ENCODE peak calls at places on chromosomes 7 and 10, in four cellular contexts. B is mesendoderm, C is IMR-90, N is H1. X is an unnamed sample.

GRCh38 chr7:11841657-11842056 is 9.7 kb upstream of the THSD7A start:
- DNase-seq in B (no peak), C (no peak), N (no peak), X (no peak)

GRCh38 chr7:155038335-155038734 is 31.8 kb upstream of the HTR5A start:
- DNase-seq in B (no peak), C (no peak), N (no peak), X (no peak)

GRCh38 chr10:13136651-13137050 is 24.7 kb upstream of the MCM10 start:
- DNase-seq in B (no peak), C (no peak), N (no peak), X (no peak)

GRCh38 chr10:76324283-76324682 is 892.9 kb downstream of the LRMDA start:
- DNase-seq in B (no peak), C (no peak), N (no peak), X (no peak)

GRCh38 chr7:20197837-20198236 is 19.3 kb downstream of the MACC1 start:
- DNase-seq in B (peak), C (no peak), N (no peak), X (no peak)

GRCh38 chr7:107262857-107263256 is 94.1 kb downstream of the HBP1 start:
- DNase-seq in B (no peak), C (peak), N (no peak), X (no peak)

GRCh38 chr10:70381491-70382421 is 669 bp downstream of the LRRC20 start:
- DNase-seq in B (peak), C (peak), N (no peak), X (peak)

GRCh38 chr7:117859246-117859812 is 13.9 kb downstream of the CTTNBP2 start:
- DNase-seq in B (no peak), C (peak), N (no peak), X (no peak)

GRCh38 chr7:104836976-104837375 is 177.0 kb upstream of the KMT2E start:
- DNase-seq in B (no peak), C (no peak), N (no peak), X (no peak)

GRCh38 chr7:82443801-82444219 is 233 bp upstream of the CACNA2D1 start:
- DNase-seq in B (peak), C (peak), N (no peak), X (peak)

GRCh38 chr10:80659284-80659683 is 121.6 kb downstream of the SH2D4B start:
- DNase-seq in B (no peak), C (no peak), N (no peak), X (no peak)

GRCh38 chr10:132229834-132230556 is 43.2 kb downstream of the DPYSL4 start:
- DNase-seq in B (no peak), C (no peak), N (no peak), X (no peak)

GRCh38 chr7:120949393-120949799 is 1.2 kb upstream of the ING3 start:
- DNase-seq in B (no peak), C (no peak), N (no peak), X (no peak)

DNA sequence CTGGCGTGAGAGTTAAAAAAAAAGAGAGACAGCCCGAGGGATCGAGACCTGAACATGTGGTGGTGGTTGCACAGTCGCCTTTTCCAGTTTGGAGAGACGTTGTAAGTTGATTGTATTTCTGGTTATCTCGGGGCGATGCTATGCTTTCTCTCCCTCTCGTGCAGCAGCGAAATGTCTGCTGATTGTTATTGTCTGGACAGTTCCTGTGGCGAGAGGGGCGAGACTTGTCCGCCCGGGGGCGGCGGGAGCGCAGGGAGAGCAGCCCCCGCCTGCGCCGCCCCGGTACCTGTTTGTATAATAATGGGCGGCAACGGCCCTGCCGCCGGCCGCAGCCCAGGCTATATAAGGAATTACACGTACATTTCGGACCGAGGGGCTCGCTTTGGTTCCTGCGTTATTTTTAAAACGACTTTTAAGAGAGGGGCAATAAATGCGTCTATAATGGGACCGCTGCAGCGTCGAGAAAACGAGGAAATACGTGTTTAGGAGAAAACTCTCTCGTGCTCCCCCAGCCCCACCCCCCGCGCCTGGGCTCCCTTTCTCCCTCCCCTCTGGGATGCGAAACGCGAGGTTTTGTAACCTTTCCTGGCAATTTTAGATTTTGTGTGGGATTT is 1.7 kb downstream of the ZEB1 start:
- DNase-seq in B (peak), C (peak), N (no peak), X (peak)
- H3K27ac ChIP-seq in B (no peak), C (peak), N (no peak), X (no peak)

DNA sequence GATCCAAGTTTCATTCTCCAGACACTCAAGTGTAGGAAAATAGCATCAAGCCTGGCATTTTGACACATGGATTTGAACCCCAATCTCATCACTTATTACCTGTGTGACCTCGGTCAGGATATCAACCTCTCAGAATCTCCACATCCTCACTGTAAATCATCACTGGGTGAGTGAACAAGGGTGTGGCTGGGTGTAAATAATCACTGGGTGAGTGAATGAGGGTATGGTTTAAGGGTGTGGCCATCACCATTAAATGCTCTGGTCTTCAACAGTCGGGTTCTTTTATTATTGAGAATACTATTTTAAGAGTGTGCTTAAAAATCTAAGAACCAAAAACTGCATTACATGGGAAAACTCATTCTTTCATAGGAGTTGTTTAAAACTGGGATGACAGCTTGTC is 200.1 kb downstream of the DOCK4 start:
- DNase-seq in B (no peak), C (no peak), N (no peak), X (no peak)
- H3K56ac ChIP-seq in B (no peak), C (no peak), N (no peak), X (no peak)

GRCh38 chr10:104630731-104631130 is 10.4 kb upstream of the SORCS3 start:
- DNase-seq in B (no peak), C (no peak), N (no peak), X (no peak)
- H3K27ac ChIP-seq in B (no peak), C (no peak), N (no peak), X (no peak)

DNA sequence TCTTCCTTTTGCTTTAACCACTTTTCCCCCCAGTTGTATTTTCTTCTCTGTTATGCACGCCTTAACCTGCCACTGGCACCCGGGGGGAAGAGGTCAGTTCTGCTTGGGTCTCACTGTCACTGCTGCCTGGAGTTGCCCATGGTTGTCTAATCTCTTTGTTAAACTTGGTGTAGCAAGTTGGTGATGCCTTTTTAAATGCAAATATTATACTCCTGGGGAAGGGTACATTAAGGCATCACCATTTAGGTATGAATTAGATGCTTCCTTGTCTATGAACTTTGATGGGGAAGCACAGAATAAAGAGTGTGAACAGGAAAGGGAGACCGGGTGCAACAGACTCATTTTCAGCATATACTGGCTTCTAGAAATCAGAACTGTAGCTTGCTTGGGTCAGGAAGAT is 9.1 kb upstream of the SORCS3 start:
- DNase-seq in B (no peak), C (no peak), N (no peak), X (no peak)
- H3K56ac ChIP-seq in B (no peak), C (no peak), N (no peak), X (no peak)

GRCh38 chr7:72435913-72436480 is 23.9 kb upstream of the CALN1 start:
- DNase-seq in B (no peak), C (no peak), N (no peak), X (no peak)
- H3K27ac ChIP-seq in B (no peak), C (no peak), N (no peak), X (no peak)

GRCh38 chr10:30172096-30172495 is 112.7 kb upstream of the JCAD start:
- DNase-seq in B (no peak), C (no peak), N (no peak), X (no peak)

GRCh38 chr10:30171601-30172000 is 112.2 kb upstream of the JCAD start:
- DNase-seq in B (peak), C (no peak), N (no peak), X (no peak)

GRCh38 chr10:30170814-30171213 is 111.4 kb upstream of the JCAD start:
- DNase-seq in B (no peak), C (peak), N (no peak), X (no peak)

GRCh38 chr10:30169342-30169741 is 110.0 kb upstream of the JCAD start:
- DNase-seq in B (no peak), C (no peak), N (no peak), X (no peak)

GRCh38 chr10:30170146-30170545 is 110.8 kb upstream of the JCAD start:
- DNase-seq in B (no peak), C (no peak), N (no peak), X (no peak)
- H3K56ac ChIP-seq in B (no peak), C (no peak), N (no peak), X (no peak)

GRCh38 chr7:66748127-66748511 is 7.6 kb downstream of the RABGEF1 start:
- DNase-seq in B (no peak), C (no peak), N (no peak), X (no peak)
- H3K27ac ChIP-seq in B (no peak), C (no peak), N (no peak), X (no peak)

GRCh38 chr10:67011981-67012380 is 86.1 kb downstream of the LRRTM3 start:
- DNase-seq in B (no peak), C (no peak), N (no peak), X (no peak)
- H3K56ac ChIP-seq in B (no peak), C (no peak), N (no peak), X (no peak)

DNA sequence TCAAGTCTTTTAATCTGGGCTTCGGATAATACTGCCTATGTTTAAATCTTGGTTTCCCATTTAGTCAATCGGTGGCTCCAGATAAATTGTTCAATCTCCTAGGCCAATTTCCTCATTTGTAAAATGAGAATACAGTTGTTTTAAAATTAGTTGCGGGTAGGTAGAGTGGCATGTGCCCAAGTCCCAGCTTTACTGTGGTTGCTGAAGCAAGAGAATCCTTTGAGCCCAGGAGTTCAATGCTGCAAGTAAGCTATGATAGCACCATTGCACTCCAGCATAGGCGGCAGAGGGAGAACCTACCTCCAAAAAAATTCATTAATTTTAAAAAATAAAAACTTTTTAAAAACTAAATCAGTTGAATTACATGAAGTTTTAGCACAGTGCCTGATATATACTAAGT is 7.3 kb downstream of the RNF216 start:
- DNase-seq in B (no peak), C (no peak), N (no peak), X (no peak)
- H3K27ac ChIP-seq in B (no peak), C (peak), N (no peak), X (no peak)